ENCODE peak calls at places on chromosomes 16 and 17, in eight cellular contexts. P is HL-60; Y is GM23338; Z is stimulated activated CD4-positive, alpha-beta T cell treated with anti-CD3 and anti-CD28 coated beads, Interleukin-1b, Interleukin-23, amount 100 ng/mL, for 1 hour; R is Ammon's horn; U is stomach; N is Caki2; M is effector memory CD4-positive, alpha-beta T cell. O is an unnamed sample.
A peak's percentile ranks its signal among the peaks of the same experiment; 100 is the strongest.

GRCh38 chr17:44599298-44600175 is 42.3 kb downstream of the FZD2 start:
- DNase-seq in P (no peak), Y (peak; percentile 44), Z (no peak), R (peak; percentile 13), U (peak; percentile 43), N (peak; percentile 88), M (no peak), O (peak; percentile 60)

GRCh38 chr17:64411999-64412771 is 21.5 kb upstream of the PECAM1 start:
- DNase-seq in P (peak; percentile 57), Y (peak; percentile 86), Z (no peak), R (peak; percentile 86), U (no peak), N (no peak), M (no peak), O (no peak)

GRCh38 chr17:57352658-57353057 is 96.3 kb downstream of the MSI2 start:
- DNase-seq in P (no peak), Y (no peak), Z (no peak), R (no peak), U (no peak), N (peak; percentile 75), M (no peak), O (no peak)

GRCh38 chr17:58277107-58277506 is 3.6 kb downstream of the MPO start:
- DNase-seq in P (no peak), Y (peak; percentile 57), Z (no peak), R (no peak), U (no peak), N (no peak), M (no peak), O (no peak)

GRCh38 chr17:7719661-7720060 is 2.1 kb downstream of the DNAH2 start:
- DNase-seq in P (no peak), Y (no peak), Z (no peak), R (no peak), U (no peak), N (no peak), M (no peak), O (no peak)

GRCh38 chr17:50123649-50124349 is 6.2 kb downstream of the SAMD14 start:
- DNase-seq in P (no peak), Y (peak; percentile 52), Z (no peak), R (no peak), U (no peak), N (no peak), M (no peak), O (no peak)

GRCh38 chr17:36755586-36755985 is 154.2 kb downstream of the MRM1 start:
- DNase-seq in P (no peak), Y (peak; percentile 85), Z (peak; percentile 13), R (no peak), U (no peak), N (no peak), M (peak; percentile 36), O (peak; percentile 84)

GRCh38 chr16:57530531-57531252 is 5.7 kb downstream of the CCDC102A start:
- DNase-seq in P (peak; percentile 46), Y (no peak), Z (no peak), R (no peak), U (no peak), N (no peak), M (no peak), O (no peak)

GRCh38 chr17:57195790-57196460 is 60.4 kb upstream of the MSI2 start:
- DNase-seq in P (no peak), Y (no peak), Z (no peak), R (no peak), U (no peak), N (peak; percentile 36), M (no peak), O (no peak)

GRCh38 chr17:40779181-40779909 is 3.0 kb downstream of the KRT27 start:
- DNase-seq in P (no peak), Y (peak; percentile 71), Z (no peak), R (no peak), U (no peak), N (no peak), M (no peak), O (no peak)

GRCh38 chr17:80984749-80985148 is 6.9 kb upstream of the CHMP6 start:
- DNase-seq in P (no peak), Y (peak; percentile 83), Z (no peak), R (peak; percentile 55), U (no peak), N (no peak), M (no peak), O (no peak)

GRCh38 chr17:57875109-57876022 is 25.5 kb upstream of the MRPS23 start:
- DNase-seq in P (peak; percentile 81), Y (peak; percentile 91), Z (no peak), R (peak; percentile 89), U (peak; percentile 71), N (peak; percentile 96), M (no peak), O (peak; percentile 84)

GRCh38 chr17:40317345-40317873 is 8.4 kb downstream of the RARA start:
- DNase-seq in P (no peak), Y (peak; percentile 91), Z (no peak), R (no peak), U (peak; percentile 50), N (peak; percentile 70), M (no peak), O (peak; percentile 98)

GRCh38 chr17:8477653-8478441 is 42.2 kb downstream of the NDEL1 start:
- DNase-seq in P (no peak), Y (no peak), Z (no peak), R (no peak), U (no peak), N (no peak), M (no peak), O (no peak)

GRCh38 chr16:68514511-68514910 is 24.6 kb upstream of the ZFP90 start:
- DNase-seq in P (no peak), Y (no peak), Z (no peak), R (no peak), U (no peak), N (no peak), M (no peak), O (no peak)

GRCh38 chr17:41519501-41520224 is 973 bp upstream of the KRT15 start:
- DNase-seq in P (no peak), Y (no peak), Z (no peak), R (no peak), U (no peak), N (peak; percentile 53), M (no peak), O (peak; percentile 73)

GRCh38 chr17:72419866-72420774 is 299.3 kb downstream of the SOX9 start:
- DNase-seq in P (no peak), Y (no peak), Z (no peak), R (peak; percentile 52), U (no peak), N (peak; percentile 45), M (no peak), O (peak; percentile 35)

GRCh38 chr16:54460254-54460860 is 173.8 kb upstream of the IRX3 start:
- DNase-seq in P (no peak), Y (no peak), Z (no peak), R (no peak), U (no peak), N (no peak), M (no peak), O (no peak)

GRCh38 chr17:59607817-59608403 is 11.8 kb upstream of the CLTC start:
- DNase-seq in P (no peak), Y (peak; percentile 78), Z (peak; percentile 17), R (no peak), U (no peak), N (no peak), M (no peak), O (no peak)

GRCh38 chr17:8465381-8466158 is 29.9 kb downstream of the NDEL1 start:
- DNase-seq in P (no peak), Y (no peak), Z (no peak), R (no peak), U (no peak), N (no peak), M (no peak), O (no peak)

GRCh38 chr16:29698042-29698441 is 19.1 kb downstream of the QPRT start:
- DNase-seq in P (no peak), Y (no peak), Z (no peak), R (no peak), U (no peak), N (no peak), M (no peak), O (no peak)

GRCh38 chr17:2171725-2172446 is 117.0 kb downstream of the HIC1 start:
- DNase-seq in P (no peak), Y (peak; percentile 13), Z (no peak), R (peak; percentile 77), U (peak; percentile 74), N (no peak), M (no peak), O (no peak)

GRCh38 chr17:81243333-81243664 is 4.2 kb downstream of the NDUFAF8 start:
- DNase-seq in P (no peak), Y (no peak), Z (no peak), R (no peak), U (no peak), N (no peak), M (no peak), O (no peak)

GRCh38 chr17:2262146-2262587 is 41.4 kb downstream of the SMG6 start:
- DNase-seq in P (no peak), Y (no peak), Z (no peak), R (no peak), U (no peak), N (no peak), M (no peak), O (no peak)

GRCh38 chr16:59597269-59597668 is 863.2 kb upstream of the GOT2 start:
- DNase-seq in P (no peak), Y (no peak), Z (no peak), R (peak; percentile 32), U (no peak), N (no peak), M (no peak), O (no peak)

GRCh38 chr17:55641559-55642160 is 81.0 kb downstream of the TMEM100 start:
- DNase-seq in P (peak; percentile 36), Y (peak; percentile 76), Z (peak; percentile 8), R (peak; percentile 55), U (peak; percentile 49), N (peak; percentile 14), M (peak; percentile 3), O (peak; percentile 44)

GRCh38 chr17:44930667-44931066 is 15.4 kb upstream of the GFAP start:
- DNase-seq in P (no peak), Y (no peak), Z (no peak), R (no peak), U (no peak), N (no peak), M (no peak), O (no peak)

GRCh38 chr16:58127033-58127556 is 2.1 kb downstream of the CFAP20 start:
- DNase-seq in P (no peak), Y (peak; percentile 52), Z (no peak), R (peak; percentile 53), U (no peak), N (peak; percentile 45), M (peak; percentile 20), O (no peak)

GRCh38 chr17:75430159-75430748 is 24.8 kb upstream of the GRB2 start:
- DNase-seq in P (no peak), Y (peak; percentile 87), Z (no peak), R (no peak), U (no peak), N (peak; percentile 97), M (no peak), O (peak; percentile 45)

GRCh38 chr17:28482551-28483199 is 9.2 kb downstream of the SLC13A2 start:
- DNase-seq in P (no peak), Y (no peak), Z (no peak), R (no peak), U (peak; percentile 59), N (no peak), M (no peak), O (peak; percentile 24)

GRCh38 chr17:43695968-43696865 is 34.5 kb upstream of the MEOX1 start:
- DNase-seq in P (no peak), Y (no peak), Z (no peak), R (no peak), U (no peak), N (no peak), M (no peak), O (no peak)

GRCh38 chr17:62780951-62781350 is 27.2 kb downstream of the MARCHF10 start:
- DNase-seq in P (no peak), Y (no peak), Z (no peak), R (no peak), U (no peak), N (no peak), M (no peak), O (no peak)

GRCh38 chr16:85699628-85700027 is 10.9 kb upstream of the GINS2 start:
- DNase-seq in P (no peak), Y (no peak), Z (no peak), R (peak; percentile 82), U (no peak), N (peak; percentile 40), M (no peak), O (no peak)

GRCh38 chr16:49564577-49565224 is 191.1 kb downstream of the C16orf78 start:
- DNase-seq in P (no peak), Y (peak; percentile 56), Z (no peak), R (no peak), U (no peak), N (no peak), M (no peak), O (no peak)